ENCODE peak calls at places on chromosomes 1 and 21, in eight cellular contexts. R is IMR-90, Q is adrenal gland, J is uterus, C is A549, B is GM12878, K is stomach, G is breast epithelium. O is an unnamed sample. For H3K4me1, the result is how much of the 10 kb centered on the place peaks cover.

GRCh38 chr1:31875636-31876236 is 59.9 kb upstream of the SPOCD1 start:
- DNase-seq in R (no peak), Q (no peak), J (no peak), C (peak), B (no peak), K (no peak), G (no peak), O (no peak)

GRCh38 chr1:31666290-31666963 is 21.8 kb upstream of the PEF1 start:
- DNase-seq in R (peak), Q (no peak), J (no peak), C (peak), B (no peak), K (peak), G (no peak), O (no peak)

GRCh38 chr1:7671146-7671465 is 100.0 kb upstream of the VAMP3 start:
- DNase-seq in R (no peak), Q (no peak), J (no peak), C (no peak), B (no peak), K (no peak), G (no peak), O (no peak)

GRCh38 chr21:46557469-46557868 is 47.4 kb downstream of the S100B start:
- DNase-seq in R (no peak), Q (peak), J (no peak), C (no peak), B (no peak), K (peak), G (no peak), O (no peak)

GRCh38 chr1:78122389-78122788 is 76.6 kb downstream of the GIPC2 start:
- DNase-seq in R (no peak), Q (no peak), J (no peak), C (no peak), B (no peak), K (no peak), G (no peak), O (no peak)

GRCh38 chr1:116881879-116882520 is 27.7 kb upstream of the PTGFRN start:
- DNase-seq in R (peak), Q (peak), J (peak), C (peak), B (no peak), K (peak), G (no peak), O (no peak)

GRCh38 chr1:223363856-223364684 is at the start of gene SUSD4:
- DNase-seq in R (no peak), Q (peak), J (no peak), C (peak), B (no peak), K (peak), G (peak), O (no peak)

GRCh38 chr1:25544819-25545218 is 1.4 kb downstream of the LDLRAP1 start:
- DNase-seq in R (no peak), Q (no peak), J (no peak), C (peak), B (no peak), K (peak), G (peak), O (peak)

GRCh38 chr1:176541663-176542062 is 78.7 kb downstream of the PAPPA2 start:
- DNase-seq in R (no peak), Q (no peak), J (no peak), C (no peak), B (no peak), K (no peak), G (no peak), O (no peak)

GRCh38 chr1:164510435-164510834 is 48.5 kb upstream of the PBX1 start:
- DNase-seq in R (peak), Q (no peak), J (no peak), C (peak), B (no peak), K (no peak), G (no peak), O (no peak)

GRCh38 chr1:44786841-44787426 is 1.0 kb downstream of the BEST4 start:
- DNase-seq in R (no peak), Q (no peak), J (no peak), C (no peak), B (no peak), K (no peak), G (no peak), O (no peak)

GRCh38 chr1:118989878-118990378 is 1.8 kb upstream of the TBX15 start:
- DNase-seq in R (no peak), Q (no peak), J (no peak), C (no peak), B (no peak), K (no peak), G (no peak), O (no peak)

GRCh38 chr1:172727956-172728603 is 69.2 kb downstream of the FASLG start:
- DNase-seq in R (peak), Q (no peak), J (no peak), C (peak), B (no peak), K (no peak), G (no peak), O (no peak)

GRCh38 chr1:170664828-170665617 is 1.1 kb downstream of the PRRX1 start:
- DNase-seq in R (peak), Q (peak), J (peak), C (peak), B (no peak), K (no peak), G (no peak), O (peak)

GRCh38 chr1:206693029-206693428 is 8.3 kb downstream of the MAPKAPK2 start:
- DNase-seq in R (peak), Q (peak), J (peak), C (no peak), B (no peak), K (peak), G (no peak), O (peak)

GRCh38 chr1:75999034-75999433 is 66.8 kb upstream of the ASB17 start:
- DNase-seq in R (no peak), Q (no peak), J (no peak), C (no peak), B (no peak), K (no peak), G (no peak), O (no peak)

GRCh38 chr1:106524631-106525030 is 531.8 kb upstream of the PRMT6 start:
- DNase-seq in R (no peak), Q (no peak), J (no peak), C (no peak), B (no peak), K (no peak), G (no peak), O (no peak)

GRCh38 chr1:25651036-25651640 is 34.5 kb downstream of the MAN1C1 start:
- DNase-seq in R (no peak), Q (peak), J (peak), C (no peak), B (no peak), K (no peak), G (peak), O (no peak)

GRCh38 chr1:36784147-36784862 is 250.0 kb downstream of the GRIK3 start:
- DNase-seq in R (no peak), Q (no peak), J (no peak), C (no peak), B (no peak), K (no peak), G (no peak), O (no peak)

GRCh38 chr1:36771678-36772284 is 262.5 kb downstream of the GRIK3 start:
- DNase-seq in R (no peak), Q (no peak), J (no peak), C (no peak), B (no peak), K (no peak), G (no peak), O (no peak)

GRCh38 chr1:154483941-154484803 is 17.8 kb upstream of the TDRD10 start:
- DNase-seq in R (peak), Q (peak), J (no peak), C (peak), B (no peak), K (peak), G (no peak), O (no peak)

GRCh38 chr1:14590781-14591180 is 7.7 kb upstream of the KAZN start:
- DNase-seq in R (no peak), Q (no peak), J (no peak), C (no peak), B (no peak), K (no peak), G (no peak), O (no peak)

GRCh38 chr1:2231667-2232254 is 3.6 kb downstream of the SKI start:
- DNase-seq in R (peak), Q (peak), J (peak), C (peak), B (no peak), K (peak), G (peak), O (peak)

GRCh38 chr1:196515904-196516303 is 92.3 kb downstream of the KCNT2 start:
- DNase-seq in R (no peak), Q (no peak), J (no peak), C (no peak), B (no peak), K (no peak), G (no peak), O (no peak)

GRCh38 chr1:28412731-28413130 is 43.2 kb downstream of the PHACTR4 start:
- DNase-seq in R (no peak), Q (no peak), J (no peak), C (no peak), B (no peak), K (no peak), G (no peak), O (no peak)

GRCh38 chr1:218383051-218383450 is 37.9 kb downstream of the TGFB2 start:
- DNase-seq in R (no peak), Q (no peak), J (no peak), C (no peak), B (no peak), K (no peak), G (no peak), O (no peak)

GRCh38 chr1:85060038-85060437 is 11.7 kb upstream of the MCOLN3 start:
- DNase-seq in R (no peak), Q (no peak), J (no peak), C (no peak), B (no peak), K (no peak), G (no peak), O (no peak)

GRCh38 chr1:103529746-103530145 is 4.2 kb downstream of the RNPC3 start:
- DNase-seq in R (peak), Q (peak), J (no peak), C (no peak), B (no peak), K (no peak), G (no peak), O (peak)

GRCh38 chr1:192913683-192914082 is 104.8 kb downstream of the RGS2 start:
- DNase-seq in R (no peak), Q (no peak), J (peak), C (no peak), B (no peak), K (no peak), G (no peak), O (no peak)

GRCh38 chr21:45834026-45834715 is 147.4 kb upstream of the COL6A1 start:
- DNase-seq in R (no peak), Q (no peak), J (no peak), C (no peak), B (no peak), K (no peak), G (no peak), O (no peak)

GRCh38 chr21:17554619-17555472 is 42.0 kb downstream of the CXADR start:
- DNase-seq in R (peak), Q (no peak), J (no peak), C (peak), B (no peak), K (no peak), G (no peak), O (no peak)

GRCh38 chr1:93022580-93022979 is 56.5 kb upstream of the MTF2 start:
- DNase-seq in R (no peak), Q (no peak), J (no peak), C (no peak), B (no peak), K (no peak), G (no peak), O (no peak)

GRCh38 chr1:208423522-208423921 is 179.3 kb upstream of the PLXNA2 start:
- DNase-seq in R (no peak), Q (no peak), J (no peak), C (no peak), B (no peak), K (no peak), G (no peak), O (no peak)

GRCh38 chr1:208418667-208419066 is 174.5 kb upstream of the PLXNA2 start:
- DNase-seq in R (no peak), Q (no peak), J (no peak), C (no peak), B (no peak), K (no peak), G (no peak), O (no peak)

GRCh38 chr1:208420696-208421095 is 176.5 kb upstream of the PLXNA2 start:
- DNase-seq in R (no peak), Q (no peak), J (no peak), C (no peak), B (no peak), K (no peak), G (no peak), O (no peak)

GRCh38 chr1:208420021-208420420 is 175.8 kb upstream of the PLXNA2 start:
- DNase-seq in R (no peak), Q (no peak), J (no peak), C (no peak), B (no peak), K (no peak), G (no peak), O (no peak)

GRCh38 chr1:208421511-208421910 is 177.3 kb upstream of the PLXNA2 start:
- DNase-seq in R (no peak), Q (no peak), J (no peak), C (no peak), B (no peak), K (no peak), G (no peak), O (no peak)
- H3K27ac ChIP-seq in R (no peak), Q (no peak), J (no peak), C (no peak), B (no peak), K (no peak), G (no peak), O (no peak)

GRCh38 chr1:16156848-16157495 is 1.1 kb upstream of the EPHA2 start:
- DNase-seq in R (peak), Q (peak), J (no peak), C (no peak), B (no peak), K (no peak), G (no peak), O (peak)

GRCh38 chr1:16158025-16158424 is 2.2 kb upstream of the EPHA2 start:
- DNase-seq in R (no peak), Q (no peak), J (no peak), C (no peak), B (no peak), K (no peak), G (no peak), O (no peak)

GRCh38 chr1:16153110-16153998 is 2.5 kb downstream of the EPHA2 start:
- DNase-seq in R (no peak), Q (no peak), J (no peak), C (no peak), B (no peak), K (no peak), G (no peak), O (peak)

GRCh38 chr1:16153999-16154673 is 1.7 kb downstream of the EPHA2 start:
- DNase-seq in R (no peak), Q (no peak), J (no peak), C (no peak), B (no peak), K (no peak), G (no peak), O (no peak)

GRCh38 chr1:16155537-16156410 is at the start of gene EPHA2:
- DNase-seq in R (peak), Q (peak), J (peak), C (peak), B (no peak), K (peak), G (peak), O (peak)
- TF ChIP-seq POLR2A in R (peak), Q (peak), J (peak), C (peak), B (no peak), K (peak), G (peak), O (peak)

DNA sequence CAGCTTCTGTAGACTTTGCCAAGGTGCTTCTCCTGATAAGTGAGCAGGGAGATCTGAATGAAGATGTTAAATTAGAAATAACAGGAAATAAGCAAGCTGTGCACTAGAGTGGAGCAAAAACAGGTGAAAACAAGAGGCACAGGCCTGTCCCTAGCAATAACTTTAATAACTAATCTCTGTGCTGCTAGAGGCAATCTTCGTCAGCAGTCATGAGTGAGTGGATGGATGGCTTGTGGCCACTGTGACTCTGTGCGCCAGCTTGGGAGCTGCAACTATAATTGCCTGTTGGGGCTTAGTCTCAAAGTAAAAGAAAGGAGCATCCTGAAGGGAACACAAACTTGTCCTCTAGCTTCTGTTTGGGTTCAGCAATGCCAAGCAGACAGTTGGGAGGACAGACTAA is 240.3 kb downstream of the HHIPL2 start:
- DNase-seq in R (no peak), Q (peak), J (no peak), C (no peak), B (no peak), K (no peak), G (no peak), O (no peak)
- H3K4me1 ChIP-seq in R (under half), Q (under half), J (under half), C (under half), B (under half), K (under half), G (under half), O (under half)

GRCh38 chr1:240804475-240804874 is 192.5 kb upstream of the GREM2 start:
- DNase-seq in R (peak), Q (no peak), J (no peak), C (no peak), B (no peak), K (no peak), G (no peak), O (no peak)
- H3K27ac ChIP-seq in R (no peak), Q (no peak), J (no peak), C (peak), B (no peak), K (no peak), G (no peak), O (no peak)

GRCh38 chr21:35219291-35219690 is 170.2 kb upstream of the RUNX1 start:
- DNase-seq in R (no peak), Q (no peak), J (no peak), C (no peak), B (no peak), K (no peak), G (no peak), O (no peak)
- TF ChIP-seq POLR2A in R (no peak), Q (no peak), J (no peak), C (no peak), B (no peak), K (no peak), G (no peak), O (no peak)

GRCh38 chr1:229704157-229704556 is 78.1 kb downstream of the URB2 start:
- DNase-seq in R (no peak), Q (no peak), J (no peak), C (no peak), B (no peak), K (no peak), G (no peak), O (no peak)

GRCh38 chr1:229714964-229715603 is 89.0 kb downstream of the URB2 start:
- DNase-seq in R (peak), Q (no peak), J (no peak), C (peak), B (no peak), K (peak), G (peak), O (no peak)

GRCh38 chr1:229710746-229711145 is 84.7 kb downstream of the URB2 start:
- DNase-seq in R (no peak), Q (no peak), J (no peak), C (no peak), B (no peak), K (no peak), G (no peak), O (no peak)

GRCh38 chr1:229714306-229714705 is 88.3 kb downstream of the URB2 start:
- DNase-seq in R (no peak), Q (no peak), J (no peak), C (no peak), B (no peak), K (no peak), G (no peak), O (no peak)

DNA sequence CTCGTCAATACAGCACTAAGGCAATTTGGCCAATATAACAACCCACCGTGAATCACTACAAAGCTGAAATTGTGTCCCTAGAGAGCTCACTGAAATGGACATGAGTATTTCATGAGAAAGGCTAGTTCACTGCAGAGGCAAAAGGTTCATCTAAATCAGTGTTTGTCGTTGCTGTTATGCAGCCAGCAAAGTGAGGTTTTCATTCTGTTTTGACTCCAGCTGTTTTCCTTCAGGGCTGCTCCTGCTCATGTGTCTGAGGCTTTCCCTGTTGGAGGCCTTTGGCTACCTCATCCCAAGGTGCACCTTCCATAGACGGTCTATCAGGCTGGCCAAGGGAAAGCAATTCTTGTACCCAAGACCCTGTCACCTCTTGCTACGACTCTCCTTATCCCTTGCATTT is 83.6 kb downstream of the URB2 start:
- DNase-seq in R (no peak), Q (no peak), J (no peak), C (no peak), B (no peak), K (no peak), G (no peak), O (no peak)
- H3K4me1 ChIP-seq in R (under half), Q (under half), J (under half), C (under half), B (under half), K (under half), G (under half), O (under half)

DNA sequence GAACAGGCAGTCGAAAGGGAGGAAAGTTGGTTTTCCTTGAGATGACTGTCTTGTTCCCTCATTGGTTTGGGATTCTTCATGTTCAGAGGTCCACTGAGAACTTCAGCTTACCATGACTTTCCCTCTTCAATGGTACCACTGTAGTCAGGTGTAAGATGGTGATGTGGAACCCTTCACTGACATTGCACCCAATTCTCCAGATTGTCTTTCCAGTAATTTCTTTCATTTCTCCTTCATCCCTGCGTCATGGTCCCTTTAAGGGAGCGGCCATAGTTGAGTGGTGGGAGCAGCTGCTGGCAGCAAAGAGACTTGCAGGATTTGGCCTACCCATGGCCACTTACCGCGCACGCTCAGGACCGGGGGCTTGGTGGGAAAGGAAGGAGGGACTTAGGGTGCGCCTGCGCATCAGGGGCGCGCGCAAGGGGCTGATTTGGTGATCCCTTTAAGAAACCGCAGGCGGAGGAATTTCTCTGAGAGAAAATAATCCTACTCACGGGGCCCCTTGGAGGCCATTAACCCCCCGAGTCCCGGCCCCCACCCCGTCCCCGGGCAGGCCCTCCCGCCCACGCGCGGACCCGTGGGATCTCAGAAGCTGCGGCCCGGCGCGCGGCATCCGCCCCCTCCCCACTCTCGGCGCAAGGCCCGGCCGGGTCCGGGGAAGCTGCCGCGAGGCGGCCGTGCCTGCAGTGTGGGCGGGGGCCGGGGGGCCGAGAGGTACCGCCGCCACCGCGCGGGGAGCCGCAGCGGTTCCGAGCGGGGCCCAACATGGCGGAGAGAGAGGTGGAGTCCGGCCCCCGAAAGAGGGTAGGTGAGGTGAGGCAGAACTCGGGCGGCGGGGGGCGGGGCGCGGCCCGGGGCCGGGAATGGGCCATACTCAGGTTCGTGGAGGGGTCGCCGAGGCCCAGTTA is at the start of gene ZMYM4:
- DNase-seq in R (peak), Q (peak), J (peak), C (peak), B (peak), K (peak), G (peak), O (peak)
- H3K27ac ChIP-seq in R (peak), Q (peak), J (peak), C (peak), B (peak), K (peak), G (peak), O (peak)

GRCh38 chr21:42672699-42673458 is 19.5 kb downstream of the PDE9A start:
- DNase-seq in R (peak), Q (no peak), J (no peak), C (no peak), B (no peak), K (no peak), G (no peak), O (no peak)
- TF ChIP-seq POLR2A in R (no peak), Q (no peak), J (no peak), C (no peak), B (no peak), K (no peak), G (no peak), O (no peak)

GRCh38 chr1:54339126-54339525 is 67.1 kb downstream of the SSBP3 start:
- DNase-seq in R (no peak), Q (no peak), J (no peak), C (no peak), B (no peak), K (no peak), G (no peak), O (no peak)
- H3K4me1 ChIP-seq in R (under half), Q (half or more), J (under half), C (under half), B (under half), K (half or more), G (under half), O (half or more)

O was measured in heart left ventricle.